ENCODE peak calls at places on chromosomes 12 and 14, in five cellular contexts. One of them, this sample, is unnamed. For H3K4me1 and H3K36me3, the result is how much of the 10 kb centered on the place peaks cover.

GRCh38 chr12:101823891-101824290 is 6.9 kb downstream of the GNPTAB start:
- DNase-seq in tibial artery: peak
- DNase-seq in CD8-positive, alpha-beta memory T cell: peak
- DNase-seq in right lobe of liver: no peak
- DNase-seq in IMR-90: no peak
- DNase-seq in this sample: peak

GRCh38 chr14:71116206-71117122 is 209.2 kb downstream of the PCNX1 start:
- DNase-seq in tibial artery: no peak
- DNase-seq in CD8-positive, alpha-beta memory T cell: no peak
- DNase-seq in right lobe of liver: no peak
- DNase-seq in IMR-90: no peak
- DNase-seq in this sample: no peak

GRCh38 chr12:103840399-103840880 is 594 bp downstream of the NT5DC3 start:
- DNase-seq in tibial artery: peak
- DNase-seq in CD8-positive, alpha-beta memory T cell: no peak
- DNase-seq in right lobe of liver: peak
- DNase-seq in IMR-90: peak
- DNase-seq in this sample: peak

GRCh38 chr12:89959188-89959587 is 250.6 kb upstream of the ATP2B1 start:
- DNase-seq in tibial artery: no peak
- DNase-seq in CD8-positive, alpha-beta memory T cell: no peak
- DNase-seq in right lobe of liver: no peak
- DNase-seq in IMR-90: no peak
- DNase-seq in this sample: peak

GRCh38 chr14:97580923-97581495 is 783.8 kb downstream of the VRK1 start:
- DNase-seq in tibial artery: no peak
- DNase-seq in CD8-positive, alpha-beta memory T cell: no peak
- DNase-seq in right lobe of liver: no peak
- DNase-seq in IMR-90: no peak
- DNase-seq in this sample: peak

GRCh38 chr12:26853303-26854027 is 20.5 kb upstream of the ITPR2 start:
- DNase-seq in tibial artery: peak
- DNase-seq in CD8-positive, alpha-beta memory T cell: peak
- DNase-seq in right lobe of liver: peak
- DNase-seq in IMR-90: peak
- DNase-seq in this sample: peak

GRCh38 chr12:116397148-116397547 is 119.7 kb upstream of the MED13L start:
- DNase-seq in tibial artery: no peak
- DNase-seq in CD8-positive, alpha-beta memory T cell: no peak
- DNase-seq in right lobe of liver: no peak
- DNase-seq in IMR-90: peak
- DNase-seq in this sample: peak

GRCh38 chr12:67069451-67070306 is 199.5 kb upstream of the CAND1 start:
- DNase-seq in tibial artery: no peak
- DNase-seq in CD8-positive, alpha-beta memory T cell: no peak
- DNase-seq in right lobe of liver: peak
- DNase-seq in IMR-90: no peak
- DNase-seq in this sample: peak

GRCh38 chr12:132284618-132285310 is 44.6 kb downstream of the GALNT9 start:
- DNase-seq in tibial artery: no peak
- DNase-seq in CD8-positive, alpha-beta memory T cell: no peak
- DNase-seq in right lobe of liver: no peak
- DNase-seq in IMR-90: no peak
- DNase-seq in this sample: peak

GRCh38 chr14:74568896-74569295 is 43.1 kb downstream of the LTBP2 start:
- DNase-seq in tibial artery: peak
- DNase-seq in CD8-positive, alpha-beta memory T cell: no peak
- DNase-seq in right lobe of liver: no peak
- DNase-seq in IMR-90: no peak
- DNase-seq in this sample: no peak

GRCh38 chr14:100979780-100980179 is 76.3 kb upstream of the RTL1 start:
- DNase-seq in tibial artery: no peak
- DNase-seq in CD8-positive, alpha-beta memory T cell: no peak
- DNase-seq in right lobe of liver: no peak
- DNase-seq in IMR-90: peak
- DNase-seq in this sample: peak

GRCh38 chr12:11863988-11864387 is 206.8 kb upstream of the BCL2L14 start:
- DNase-seq in tibial artery: no peak
- DNase-seq in CD8-positive, alpha-beta memory T cell: no peak
- DNase-seq in right lobe of liver: no peak
- DNase-seq in IMR-90: no peak
- DNase-seq in this sample: no peak

GRCh38 chr14:69008411-69008810 is 29.3 kb upstream of the ACTN1 start:
- DNase-seq in tibial artery: no peak
- DNase-seq in CD8-positive, alpha-beta memory T cell: no peak
- DNase-seq in right lobe of liver: no peak
- DNase-seq in IMR-90: peak
- DNase-seq in this sample: no peak

GRCh38 chr14:91968280-91968679 is 20.8 kb upstream of the FBLN5 start:
- DNase-seq in tibial artery: no peak
- DNase-seq in CD8-positive, alpha-beta memory T cell: peak
- DNase-seq in right lobe of liver: no peak
- DNase-seq in IMR-90: no peak
- DNase-seq in this sample: no peak

GRCh38 chr14:68247867-68248266 is 428.3 kb downstream of the RAD51B start:
- DNase-seq in tibial artery: peak
- DNase-seq in CD8-positive, alpha-beta memory T cell: no peak
- DNase-seq in right lobe of liver: no peak
- DNase-seq in IMR-90: peak
- DNase-seq in this sample: no peak

GRCh38 chr14:102182190-102182589 is 42.5 kb downstream of the WDR20 start:
- DNase-seq in tibial artery: no peak
- DNase-seq in CD8-positive, alpha-beta memory T cell: no peak
- DNase-seq in right lobe of liver: no peak
- DNase-seq in IMR-90: peak
- DNase-seq in this sample: peak

GRCh38 chr12:104938371-104938770 is 19.7 kb downstream of the SLC41A2 start:
- DNase-seq in tibial artery: peak
- DNase-seq in CD8-positive, alpha-beta memory T cell: no peak
- DNase-seq in right lobe of liver: no peak
- DNase-seq in IMR-90: peak
- DNase-seq in this sample: no peak

GRCh38 chr12:70307868-70308267 is 58.2 kb upstream of the KCNMB4 start:
- DNase-seq in tibial artery: no peak
- DNase-seq in CD8-positive, alpha-beta memory T cell: no peak
- DNase-seq in right lobe of liver: no peak
- DNase-seq in IMR-90: no peak
- DNase-seq in this sample: no peak

GRCh38 chr14:60777856-60778578 is 43.5 kb downstream of the MNAT1 start:
- DNase-seq in tibial artery: no peak
- DNase-seq in CD8-positive, alpha-beta memory T cell: no peak
- DNase-seq in right lobe of liver: no peak
- DNase-seq in IMR-90: peak
- DNase-seq in this sample: peak

GRCh38 chr14:95603415-95603814 is 68.6 kb downstream of the GLRX5 start:
- DNase-seq in tibial artery: no peak
- DNase-seq in CD8-positive, alpha-beta memory T cell: no peak
- DNase-seq in right lobe of liver: no peak
- DNase-seq in IMR-90: no peak
- DNase-seq in this sample: no peak

GRCh38 chr12:107035733-107036132 is 48.8 kb upstream of the MTERF2 start:
- DNase-seq in tibial artery: no peak
- DNase-seq in CD8-positive, alpha-beta memory T cell: no peak
- DNase-seq in right lobe of liver: no peak
- DNase-seq in IMR-90: no peak
- DNase-seq in this sample: no peak

GRCh38 chr12:106058256-106059182 is 80.2 kb downstream of the NUAK1 start:
- DNase-seq in tibial artery: no peak
- DNase-seq in CD8-positive, alpha-beta memory T cell: no peak
- DNase-seq in right lobe of liver: no peak
- DNase-seq in IMR-90: peak
- DNase-seq in this sample: no peak

GRCh38 chr14:31508140-31508539 is 20.3 kb upstream of the GPR33 start:
- DNase-seq in tibial artery: no peak
- DNase-seq in CD8-positive, alpha-beta memory T cell: no peak
- DNase-seq in right lobe of liver: no peak
- DNase-seq in IMR-90: no peak
- DNase-seq in this sample: no peak

GRCh38 chr12:15987696-15988095 is 76.6 kb downstream of the DERA start:
- DNase-seq in tibial artery: no peak
- DNase-seq in CD8-positive, alpha-beta memory T cell: no peak
- DNase-seq in right lobe of liver: peak
- DNase-seq in IMR-90: no peak
- DNase-seq in this sample: no peak

GRCh38 chr12:12488823-12489528 is 73.7 kb downstream of the DUSP16 start:
- DNase-seq in tibial artery: no peak
- DNase-seq in CD8-positive, alpha-beta memory T cell: no peak
- DNase-seq in right lobe of liver: no peak
- DNase-seq in IMR-90: no peak
- DNase-seq in this sample: no peak

GRCh38 chr12:90896164-90896563 is 58.8 kb downstream of the CCER1 start:
- DNase-seq in tibial artery: no peak
- DNase-seq in CD8-positive, alpha-beta memory T cell: no peak
- DNase-seq in right lobe of liver: no peak
- DNase-seq in IMR-90: peak
- DNase-seq in this sample: peak

GRCh38 chr12:58893421-58893986 is 26.8 kb downstream of the LRIG3 start:
- DNase-seq in tibial artery: no peak
- DNase-seq in CD8-positive, alpha-beta memory T cell: no peak
- DNase-seq in right lobe of liver: no peak
- DNase-seq in IMR-90: peak
- DNase-seq in this sample: peak

GRCh38 chr12:32273712-32274111 is 125.6 kb upstream of the FGD4 start:
- DNase-seq in tibial artery: no peak
- DNase-seq in CD8-positive, alpha-beta memory T cell: no peak
- DNase-seq in right lobe of liver: peak
- DNase-seq in IMR-90: no peak
- DNase-seq in this sample: no peak

GRCh38 chr12:54132979-54133378 is 55.8 kb downstream of the SMUG1 start:
- DNase-seq in tibial artery: no peak
- DNase-seq in CD8-positive, alpha-beta memory T cell: no peak
- DNase-seq in right lobe of liver: no peak
- DNase-seq in IMR-90: no peak
- DNase-seq in this sample: no peak

GRCh38 chr12:25187781-25188180 is 7.2 kb downstream of the DNAI7 start:
- DNase-seq in tibial artery: no peak
- DNase-seq in CD8-positive, alpha-beta memory T cell: no peak
- DNase-seq in right lobe of liver: no peak
- DNase-seq in IMR-90: peak
- DNase-seq in this sample: peak

GRCh38 chr14:75911883-75912282 is 69.9 kb downstream of the TGFB3 start:
- DNase-seq in tibial artery: no peak
- DNase-seq in CD8-positive, alpha-beta memory T cell: no peak
- DNase-seq in right lobe of liver: no peak
- DNase-seq in IMR-90: no peak
- DNase-seq in this sample: no peak

GRCh38 chr12:6069452-6070093 is 54.9 kb downstream of the VWF start:
- DNase-seq in tibial artery: peak
- DNase-seq in CD8-positive, alpha-beta memory T cell: no peak
- DNase-seq in right lobe of liver: peak
- DNase-seq in IMR-90: peak
- DNase-seq in this sample: no peak

GRCh38 chr12:68435816-68436215 is 103.7 kb upstream of the MDM1 start:
- DNase-seq in tibial artery: no peak
- DNase-seq in CD8-positive, alpha-beta memory T cell: no peak
- DNase-seq in right lobe of liver: no peak
- DNase-seq in IMR-90: peak
- DNase-seq in this sample: peak

GRCh38 chr14:72000907-72001306 is 68.7 kb downstream of the RGS6 start:
- DNase-seq in tibial artery: peak
- DNase-seq in CD8-positive, alpha-beta memory T cell: no peak
- DNase-seq in right lobe of liver: no peak
- DNase-seq in IMR-90: no peak
- DNase-seq in this sample: no peak

GRCh38 chr12:5506295-5506694 is 74.4 kb downstream of the NTF3 start:
- DNase-seq in tibial artery: no peak
- DNase-seq in CD8-positive, alpha-beta memory T cell: no peak
- DNase-seq in right lobe of liver: no peak
- DNase-seq in IMR-90: no peak
- DNase-seq in this sample: no peak

GRCh38 chr12:57152408-57153038 is 5.1 kb upstream of the LRP1-AS start:
- DNase-seq in tibial artery: peak
- DNase-seq in CD8-positive, alpha-beta memory T cell: no peak
- DNase-seq in right lobe of liver: peak
- DNase-seq in IMR-90: peak
- DNase-seq in this sample: no peak
- H3K4me1 ChIP-seq in tibial artery: under half
- H3K4me1 ChIP-seq in CD8-positive, alpha-beta memory T cell: under half
- H3K4me1 ChIP-seq in right lobe of liver: under half
- H3K4me1 ChIP-seq in IMR-90: under half
- H3K4me1 ChIP-seq in this sample: under half

GRCh38 chr14:99916091-99916383 is 122.8 kb downstream of the EML1 start:
- DNase-seq in tibial artery: no peak
- DNase-seq in CD8-positive, alpha-beta memory T cell: no peak
- DNase-seq in right lobe of liver: no peak
- DNase-seq in IMR-90: no peak
- DNase-seq in this sample: no peak
- H3K36me3 ChIP-seq in tibial artery: under half
- H3K36me3 ChIP-seq in CD8-positive, alpha-beta memory T cell: under half
- H3K36me3 ChIP-seq in right lobe of liver: under half
- H3K36me3 ChIP-seq in IMR-90: under half
- H3K36me3 ChIP-seq in this sample: under half

DNA sequence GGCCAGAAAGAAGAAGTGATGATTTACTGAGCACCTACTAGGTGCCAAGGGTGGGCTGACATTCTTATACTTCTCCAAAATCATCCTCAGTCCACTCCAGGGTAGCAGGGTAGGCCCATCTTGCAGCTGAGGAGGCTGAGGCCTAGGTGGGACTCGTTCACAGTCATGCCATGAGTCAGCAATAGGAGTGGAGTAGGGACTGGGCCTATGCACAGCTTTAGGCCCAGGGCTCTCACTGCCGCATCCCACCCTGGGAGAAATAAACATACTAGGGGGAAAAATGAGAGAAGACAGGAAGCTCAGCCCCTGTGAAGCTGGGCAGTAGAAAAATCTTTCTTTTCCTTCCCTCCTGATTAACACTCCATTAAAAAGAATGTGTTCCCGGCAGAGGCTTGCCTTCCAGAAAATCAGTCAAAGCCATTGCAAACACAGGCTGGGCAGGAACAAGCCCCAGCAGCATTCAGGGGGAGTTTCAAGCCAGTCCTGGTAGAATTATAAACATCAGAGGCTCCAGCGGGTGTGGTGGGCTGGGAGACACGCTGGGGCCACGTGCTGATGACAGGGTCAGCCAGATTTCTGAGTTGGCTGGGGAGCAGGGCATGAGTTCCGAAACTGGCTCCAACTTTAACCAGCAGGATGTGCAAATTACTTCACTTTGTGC is 1.8 kb downstream of the HSPB8 start:
- DNase-seq in tibial artery: peak
- DNase-seq in CD8-positive, alpha-beta memory T cell: no peak
- DNase-seq in right lobe of liver: no peak
- DNase-seq in IMR-90: peak
- DNase-seq in this sample: no peak
- H3K4me1 ChIP-seq in tibial artery: under half
- H3K4me1 ChIP-seq in CD8-positive, alpha-beta memory T cell: under half
- H3K4me1 ChIP-seq in right lobe of liver: under half
- H3K4me1 ChIP-seq in IMR-90: under half
- H3K4me1 ChIP-seq in this sample: under half

DNA sequence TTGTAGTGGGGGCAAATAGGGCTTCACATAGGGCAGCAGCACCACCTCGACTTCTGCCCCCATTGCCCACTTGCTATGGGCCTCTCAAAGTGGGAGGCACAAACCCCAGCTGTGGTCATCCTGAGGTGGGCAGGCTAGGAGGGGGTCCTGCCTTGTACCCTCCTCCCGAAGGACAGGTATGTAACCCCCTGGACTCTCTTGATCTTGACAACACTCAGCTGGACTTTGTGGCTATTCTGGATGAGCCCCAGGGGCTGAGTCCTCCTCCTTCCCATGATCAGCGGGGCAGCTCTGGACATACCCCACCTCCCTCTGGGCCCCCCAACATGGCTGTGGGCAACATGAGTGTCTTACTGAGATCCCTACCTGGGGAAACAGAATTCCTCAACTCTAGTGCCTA is 8.0 kb downstream of the ARHGAP9 start:
- DNase-seq in tibial artery: no peak
- DNase-seq in CD8-positive, alpha-beta memory T cell: no peak
- DNase-seq in right lobe of liver: no peak
- DNase-seq in IMR-90: no peak
- DNase-seq in this sample: no peak
- H3K36me3 ChIP-seq in tibial artery: under half
- H3K36me3 ChIP-seq in CD8-positive, alpha-beta memory T cell: under half
- H3K36me3 ChIP-seq in right lobe of liver: under half
- H3K36me3 ChIP-seq in IMR-90: under half
- H3K36me3 ChIP-seq in this sample: under half